ENCODE peak calls at places on chromosomes 16 and 17, in nine cellular contexts. One of them, this sample, is unnamed. For H3K36me3, the result is how much of the 10 kb centered on the place peaks cover.

GRCh38 chr16:79839851-79840321 is 239.3 kb upstream of the MAF start:
- DNase-seq in transverse colon: no peak
- DNase-seq in suprapubic skin: no peak
- DNase-seq in stomach: no peak
- DNase-seq in esophagus muscularis mucosa: no peak
- DNase-seq in SK-N-SH: no peak
- DNase-seq in prostate gland: no peak
- DNase-seq in GM23338: no peak
- DNase-seq in HCT116: no peak
- DNase-seq in this sample: peak

GRCh38 chr16:53789159-53789558 is 85.2 kb downstream of the FTO start:
- DNase-seq in transverse colon: no peak
- DNase-seq in suprapubic skin: no peak
- DNase-seq in stomach: no peak
- DNase-seq in esophagus muscularis mucosa: no peak
- DNase-seq in SK-N-SH: no peak
- DNase-seq in prostate gland: no peak
- DNase-seq in GM23338: no peak
- DNase-seq in HCT116: no peak
- DNase-seq in this sample: no peak

GRCh38 chr16:51149721-51150158 is 1.3 kb downstream of the SALL1 start:
- DNase-seq in transverse colon: no peak
- DNase-seq in suprapubic skin: no peak
- DNase-seq in stomach: no peak
- DNase-seq in esophagus muscularis mucosa: no peak
- DNase-seq in SK-N-SH: peak
- DNase-seq in prostate gland: no peak
- DNase-seq in GM23338: peak
- DNase-seq in HCT116: no peak
- DNase-seq in this sample: no peak

GRCh38 chr16:27253526-27253930 is 15.0 kb downstream of the NSMCE1 start:
- DNase-seq in transverse colon: no peak
- DNase-seq in suprapubic skin: no peak
- DNase-seq in stomach: no peak
- DNase-seq in esophagus muscularis mucosa: peak
- DNase-seq in SK-N-SH: no peak
- DNase-seq in prostate gland: no peak
- DNase-seq in GM23338: no peak
- DNase-seq in HCT116: peak
- DNase-seq in this sample: no peak

GRCh38 chr17:58996968-58997367 is 109.7 kb downstream of the TRIM37 start:
- DNase-seq in transverse colon: no peak
- DNase-seq in suprapubic skin: no peak
- DNase-seq in stomach: no peak
- DNase-seq in esophagus muscularis mucosa: no peak
- DNase-seq in SK-N-SH: no peak
- DNase-seq in prostate gland: no peak
- DNase-seq in GM23338: no peak
- DNase-seq in HCT116: no peak
- DNase-seq in this sample: no peak

GRCh38 chr16:89156740-89157645 is 14.6 kb upstream of the CDH15 start:
- DNase-seq in transverse colon: no peak
- DNase-seq in suprapubic skin: no peak
- DNase-seq in stomach: no peak
- DNase-seq in esophagus muscularis mucosa: no peak
- DNase-seq in SK-N-SH: no peak
- DNase-seq in prostate gland: no peak
- DNase-seq in GM23338: no peak
- DNase-seq in HCT116: no peak
- DNase-seq in this sample: no peak

GRCh38 chr17:77441130-77441920 is 300.6 kb downstream of the SEC14L1 start:
- DNase-seq in transverse colon: peak
- DNase-seq in suprapubic skin: no peak
- DNase-seq in stomach: no peak
- DNase-seq in esophagus muscularis mucosa: no peak
- DNase-seq in SK-N-SH: no peak
- DNase-seq in prostate gland: no peak
- DNase-seq in GM23338: no peak
- DNase-seq in HCT116: no peak
- DNase-seq in this sample: no peak

GRCh38 chr16:58582971-58583765 is 46.5 kb downstream of the CNOT1 start:
- DNase-seq in transverse colon: no peak
- DNase-seq in suprapubic skin: no peak
- DNase-seq in stomach: no peak
- DNase-seq in esophagus muscularis mucosa: no peak
- DNase-seq in SK-N-SH: no peak
- DNase-seq in prostate gland: no peak
- DNase-seq in GM23338: peak
- DNase-seq in HCT116: no peak
- DNase-seq in this sample: no peak

GRCh38 chr17:82006468-82007227 is 16.0 kb downstream of the CENPX start:
- DNase-seq in transverse colon: no peak
- DNase-seq in suprapubic skin: no peak
- DNase-seq in stomach: no peak
- DNase-seq in esophagus muscularis mucosa: no peak
- DNase-seq in SK-N-SH: no peak
- DNase-seq in prostate gland: no peak
- DNase-seq in GM23338: no peak
- DNase-seq in HCT116: no peak
- DNase-seq in this sample: no peak

GRCh38 chr17:52158450-52159042 is at the start of gene CA10:
- DNase-seq in transverse colon: no peak
- DNase-seq in suprapubic skin: no peak
- DNase-seq in stomach: no peak
- DNase-seq in esophagus muscularis mucosa: no peak
- DNase-seq in SK-N-SH: peak
- DNase-seq in prostate gland: no peak
- DNase-seq in GM23338: peak
- DNase-seq in HCT116: no peak
- DNase-seq in this sample: no peak

GRCh38 chr16:86549076-86549892 is 5.8 kb downstream of the MTHFSD start:
- DNase-seq in transverse colon: no peak
- DNase-seq in suprapubic skin: no peak
- DNase-seq in stomach: no peak
- DNase-seq in esophagus muscularis mucosa: no peak
- DNase-seq in SK-N-SH: no peak
- DNase-seq in prostate gland: no peak
- DNase-seq in GM23338: no peak
- DNase-seq in HCT116: no peak
- DNase-seq in this sample: no peak

GRCh38 chr16:73028263-73028662 is 19.7 kb downstream of the ZFHX3 start:
- DNase-seq in transverse colon: no peak
- DNase-seq in suprapubic skin: no peak
- DNase-seq in stomach: no peak
- DNase-seq in esophagus muscularis mucosa: no peak
- DNase-seq in SK-N-SH: no peak
- DNase-seq in prostate gland: no peak
- DNase-seq in GM23338: no peak
- DNase-seq in HCT116: no peak
- DNase-seq in this sample: no peak

DNA sequence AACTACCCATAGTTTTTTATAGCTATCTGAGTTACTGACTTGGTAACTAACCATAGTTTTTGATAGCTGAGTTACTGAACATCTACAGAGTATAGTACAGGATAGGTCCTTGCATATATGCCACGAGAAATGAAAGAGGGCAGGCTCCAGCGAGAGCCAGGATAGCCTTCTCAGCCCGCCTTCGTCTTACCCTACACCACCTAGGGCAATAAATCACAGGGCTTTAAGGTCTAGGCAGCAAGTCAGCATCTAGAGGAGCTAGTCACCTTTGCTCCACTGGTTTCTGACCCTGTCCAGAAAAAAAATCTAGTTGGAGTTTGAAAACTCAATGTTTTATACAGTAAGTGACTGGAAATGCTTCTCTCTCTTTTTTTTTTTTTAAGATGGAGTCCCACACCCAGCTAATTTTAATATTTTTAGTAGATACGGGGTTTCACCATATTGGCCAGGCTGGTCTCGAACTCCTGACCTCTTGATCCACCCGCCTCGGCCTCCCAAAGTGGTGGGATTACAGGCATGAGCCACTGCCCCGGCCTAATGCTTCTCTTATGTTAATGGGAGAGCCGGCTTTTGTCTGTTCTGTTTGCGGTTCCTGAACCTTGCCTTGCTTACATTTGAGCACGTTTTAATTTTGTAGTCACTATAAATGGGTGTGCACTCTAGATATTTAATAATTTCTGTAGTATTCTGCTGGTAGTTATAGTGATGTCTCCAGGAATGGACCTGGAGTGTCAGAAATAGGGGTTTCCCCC is 2.8 kb downstream of the BFAR start:
- DNase-seq in transverse colon: no peak
- DNase-seq in suprapubic skin: no peak
- DNase-seq in stomach: no peak
- DNase-seq in esophagus muscularis mucosa: no peak
- DNase-seq in SK-N-SH: no peak
- DNase-seq in prostate gland: no peak
- DNase-seq in GM23338: peak
- DNase-seq in HCT116: no peak
- DNase-seq in this sample: no peak
- H3K27ac ChIP-seq in transverse colon: peak
- H3K27ac ChIP-seq in suprapubic skin: no peak
- H3K27ac ChIP-seq in stomach: peak
- H3K27ac ChIP-seq in esophagus muscularis mucosa: peak
- H3K27ac ChIP-seq in SK-N-SH: no peak
- H3K27ac ChIP-seq in prostate gland: no peak
- H3K27ac ChIP-seq in GM23338: peak
- H3K27ac ChIP-seq in HCT116: no peak
- H3K27ac ChIP-seq in this sample: no peak

DNA sequence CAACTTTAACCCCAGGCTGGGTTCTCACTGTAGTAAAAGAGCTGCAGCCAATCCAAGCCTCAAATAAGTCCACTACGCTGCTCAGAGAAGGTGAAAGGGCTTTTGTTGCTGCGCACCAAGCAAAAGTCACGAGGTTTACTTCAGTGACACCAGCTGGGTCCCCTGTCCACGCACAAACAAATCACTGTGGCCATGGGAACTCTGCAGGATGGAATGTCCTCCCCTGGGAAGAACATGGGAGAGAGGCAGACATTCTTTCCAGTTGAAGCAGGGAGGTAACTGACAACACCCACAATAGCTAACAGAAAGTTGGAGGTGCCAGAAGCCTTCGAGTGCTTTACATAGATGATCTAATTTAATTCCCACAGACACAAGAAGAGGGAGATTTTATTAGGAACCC is 181.9 kb downstream of the PMP22 start:
- DNase-seq in transverse colon: no peak
- DNase-seq in suprapubic skin: no peak
- DNase-seq in stomach: no peak
- DNase-seq in esophagus muscularis mucosa: peak
- DNase-seq in SK-N-SH: no peak
- DNase-seq in prostate gland: no peak
- DNase-seq in GM23338: no peak
- DNase-seq in HCT116: no peak
- DNase-seq in this sample: no peak
- TF ChIP-seq POLR2AphosphoS5 in transverse colon: no peak
- TF ChIP-seq POLR2AphosphoS5 in suprapubic skin: no peak
- TF ChIP-seq POLR2AphosphoS5 in stomach: no peak
- TF ChIP-seq POLR2AphosphoS5 in esophagus muscularis mucosa: no peak
- TF ChIP-seq POLR2AphosphoS5 in SK-N-SH: no peak
- TF ChIP-seq POLR2AphosphoS5 in prostate gland: no peak
- TF ChIP-seq POLR2AphosphoS5 in GM23338: no peak
- TF ChIP-seq POLR2AphosphoS5 in HCT116: no peak
- TF ChIP-seq POLR2AphosphoS5 in this sample: no peak

GRCh38 chr16:23673971-23674614 is 4.6 kb upstream of the PLK1 start:
- DNase-seq in transverse colon: no peak
- DNase-seq in suprapubic skin: no peak
- DNase-seq in stomach: no peak
- DNase-seq in esophagus muscularis mucosa: no peak
- DNase-seq in SK-N-SH: no peak
- DNase-seq in prostate gland: no peak
- DNase-seq in GM23338: no peak
- DNase-seq in HCT116: no peak
- DNase-seq in this sample: no peak
- H3K36me3 ChIP-seq in transverse colon: under half
- H3K36me3 ChIP-seq in suprapubic skin: under half
- H3K36me3 ChIP-seq in stomach: half or more
- H3K36me3 ChIP-seq in esophagus muscularis mucosa: under half
- H3K36me3 ChIP-seq in SK-N-SH: under half
- H3K36me3 ChIP-seq in prostate gland: under half
- H3K36me3 ChIP-seq in GM23338: under half
- H3K36me3 ChIP-seq in HCT116: under half
- H3K36me3 ChIP-seq in this sample: under half

GRCh38 chr17:68567581-68567980 is 33.6 kb downstream of the FAM20A start:
- DNase-seq in transverse colon: no peak
- DNase-seq in suprapubic skin: no peak
- DNase-seq in stomach: no peak
- DNase-seq in esophagus muscularis mucosa: no peak
- DNase-seq in SK-N-SH: no peak
- DNase-seq in prostate gland: no peak
- DNase-seq in GM23338: no peak
- DNase-seq in HCT116: no peak
- DNase-seq in this sample: no peak
- H3K27ac ChIP-seq in transverse colon: no peak
- H3K27ac ChIP-seq in suprapubic skin: no peak
- H3K27ac ChIP-seq in stomach: no peak
- H3K27ac ChIP-seq in esophagus muscularis mucosa: no peak
- H3K27ac ChIP-seq in SK-N-SH: no peak
- H3K27ac ChIP-seq in prostate gland: no peak
- H3K27ac ChIP-seq in GM23338: no peak
- H3K27ac ChIP-seq in HCT116: no peak
- H3K27ac ChIP-seq in this sample: peak

This sample was measured in breast epithelium.